ENCODE peak calls at places on chromosomes 7 and 10, in four cellular contexts. U, B, I and S are unnamed samples.

GRCh38 chr10:107485019-107485418 is 320.5 kb upstream of the SORCS1 start:
- DNase-seq in U (no peak), B (no peak), I (no peak), S (no peak)

GRCh38 chr10:22667093-22667480 is 47.3 kb downstream of the PIP4K2A start:
- DNase-seq in U (no peak), I (no peak), B (no peak), S (no peak)

GRCh38 chr10:126215767-126216166 is 172.5 kb downstream of the ADAM12 start:
- DNase-seq in I (no peak), U (peak), B (no peak), S (peak)

GRCh38 chr7:22628112-22628511 is 98.9 kb upstream of the IL6 start:
- DNase-seq in I (no peak), U (no peak), B (no peak), S (no peak)

GRCh38 chr7:128840326-128841170 is 10.3 kb downstream of the FLNC start:
- DNase-seq in I (peak), U (no peak), B (no peak), S (no peak)

GRCh38 chr10:28991738-28992270 is 297.1 kb upstream of the LYZL1 start:
- DNase-seq in I (no peak), U (peak), B (no peak), S (peak)

GRCh38 chr10:95756061-95756751 is at the start of gene ENTPD1:
- DNase-seq in B (no peak), I (peak), U (peak), S (no peak)

GRCh38 chr10:66637273-66638036 is 288.4 kb upstream of the LRRTM3 start:
- DNase-seq in B (no peak), I (no peak), U (peak), S (peak)

GRCh38 chr10:32795598-32796183 is 162.3 kb downstream of the ITGB1 start:
- DNase-seq in I (no peak), B (no peak), U (peak), S (peak)

GRCh38 chr10:106711313-106711906 is 453.1 kb downstream of the SORCS1 start:
- DNase-seq in I (no peak), U (peak), B (no peak), S (no peak)

GRCh38 chr10:49081532-49082275 is 33.6 kb downstream of the VSTM4 start:
- DNase-seq in B (no peak), U (no peak), I (peak), S (peak)

GRCh38 chr7:93980744-93981479 is 23.2 kb downstream of the BET1 start:
- DNase-seq in I (no peak), B (no peak), U (no peak), S (no peak)

GRCh38 chr7:69799990-69800389 is 201.7 kb downstream of the AUTS2 start:
- DNase-seq in B (no peak), I (no peak), U (no peak), S (no peak)

GRCh38 chr7:49099587-49100326 is 175.4 kb downstream of the CDC14C start:
- DNase-seq in B (no peak), U (no peak), I (no peak), S (no peak)

GRCh38 chr7:142863891-142864685 is 9.2 kb downstream of the EPHB6 start:
- DNase-seq in U (no peak), I (no peak), B (no peak), S (no peak)

GRCh38 chr10:34737772-34738169 is 77.3 kb downstream of the PARD3 start:
- DNase-seq in I (no peak), U (no peak), B (no peak), S (no peak)

GRCh38 chr10:101569838-101570763 is 18.0 kb downstream of the POLL start:
- DNase-seq in U (peak), B (no peak), I (peak), S (peak)

GRCh38 chr7:95001815-95002561 is 94.6 kb downstream of the PPP1R9A start:
- DNase-seq in I (no peak), U (no peak), B (no peak), S (no peak)

GRCh38 chr7:23600251-23600650 is 3.1 kb downstream of the CCDC126 start:
- DNase-seq in B (no peak), U (peak), I (no peak), S (peak)